ENCODE peak calls at places on chromosome 5, in nine cellular contexts. G is fibroblast of lung, D is Calu3, Q is GM13976, U is cardiac fibroblast, T is left ventricle myocardium inferior, R is progenitor cell of endocrine pancreas, M is natural killer cell, O is GM12865. B is an unnamed sample.

GRCh38 chr5:144122641-144123040 is 47.8 kb downstream of the YIPF5 start:
- DNase-seq in Q (no peak), U (no peak), T (no peak), G (no peak), O (no peak), R (no peak), M (no peak), D (no peak), B (no peak)

GRCh38 chr5:159704160-159704559 is 212.1 kb upstream of the ADRA1B start:
- DNase-seq in D (no peak), O (no peak), U (peak), G (peak), Q (no peak), M (no peak), R (no peak), T (no peak), B (no peak)

GRCh38 chr5:89106479-89106878 is 223.5 kb upstream of the MEF2C start:
- DNase-seq in U (no peak), M (no peak), G (no peak), R (no peak), Q (no peak), O (no peak), D (no peak), T (no peak), B (no peak)

GRCh38 chr5:38827525-38827924 is 18.3 kb upstream of the OSMR start:
- DNase-seq in G (peak), R (no peak), D (no peak), U (peak), T (no peak), O (no peak), M (no peak), Q (no peak), B (no peak)

GRCh38 chr5:67815455-67816391 is 399.8 kb upstream of the PIK3R1 start:
- DNase-seq in U (peak), M (no peak), R (no peak), T (peak), Q (no peak), G (peak), D (peak), O (no peak), B (no peak)

GRCh38 chr5:122156724-122157325 is 27.5 kb downstream of the ZNF474 start:
- DNase-seq in R (no peak), Q (peak), O (peak), M (no peak), D (peak), U (peak), T (no peak), G (peak), B (no peak)

GRCh38 chr5:1188464-1188863 is 12.9 kb upstream of the SLC6A19 start:
- DNase-seq in O (no peak), U (no peak), R (no peak), M (no peak), T (no peak), Q (no peak), D (no peak), G (no peak), B (no peak)

GRCh38 chr5:38535845-38536244 is 20.6 kb downstream of the LIFR start:
- DNase-seq in O (no peak), M (no peak), R (no peak), G (no peak), D (no peak), T (no peak), Q (no peak), U (no peak), B (no peak)

GRCh38 chr5:142700566-142700965 is 14.7 kb upstream of the FGF1 start:
- DNase-seq in G (no peak), O (no peak), R (no peak), D (no peak), M (no peak), U (no peak), T (no peak), Q (no peak), B (no peak)

GRCh38 chr5:17222679-17223078 is 5.2 kb downstream of the BASP1 start:
- DNase-seq in Q (no peak), O (no peak), G (no peak), U (no peak), M (no peak), T (no peak), R (no peak), D (no peak), B (no peak)

GRCh38 chr5:72600401-72600981 is 93.3 kb upstream of the ZNF366 start:
- DNase-seq in O (no peak), M (no peak), U (peak), D (no peak), G (peak), R (no peak), Q (no peak), T (no peak), B (no peak)

GRCh38 chr5:135317286-135317685 is 81.7 kb downstream of the MACROH2A1 start:
- DNase-seq in O (no peak), R (no peak), Q (no peak), M (no peak), G (no peak), T (no peak), D (no peak), U (no peak), B (no peak)

GRCh38 chr5:42842860-42843641 is 31.4 kb upstream of the SELENOP start:
- DNase-seq in U (no peak), R (no peak), T (no peak), Q (no peak), G (no peak), O (no peak), M (no peak), D (no peak), B (no peak)

GRCh38 chr5:10689391-10690081 is 71.5 kb downstream of the DAP start:
- DNase-seq in Q (peak), U (peak), R (no peak), M (no peak), O (peak), T (no peak), G (peak), D (peak), B (peak)

GRCh38 chr5:146877178-146877681 is 1.3 kb downstream of the PPP2R2B start:
- DNase-seq in Q (no peak), M (no peak), O (no peak), D (peak), R (no peak), G (peak), T (no peak), U (no peak), B (peak)

GRCh38 chr5:77852514-77853352 is 76.6 kb upstream of the TBCA start:
- DNase-seq in Q (peak), M (no peak), R (peak), D (no peak), G (peak), T (peak), O (peak), U (peak), B (peak)

GRCh38 chr5:25444697-25445096 is 799.9 kb upstream of the CDH10 start:
- DNase-seq in D (no peak), G (no peak), R (no peak), Q (no peak), T (no peak), U (no peak), M (no peak), O (no peak), B (no peak)

GRCh38 chr5:150181035-150181434 is 8.8 kb upstream of the SLC6A7 start:
- DNase-seq in Q (no peak), G (peak), R (no peak), D (no peak), M (no peak), O (no peak), T (no peak), U (peak), B (no peak)

GRCh38 chr5:1291611-1292080 is 3.2 kb downstream of the TERT start:
- DNase-seq in O (no peak), M (peak), Q (no peak), R (no peak), D (no peak), U (no peak), G (no peak), T (no peak), B (no peak)

DNA sequence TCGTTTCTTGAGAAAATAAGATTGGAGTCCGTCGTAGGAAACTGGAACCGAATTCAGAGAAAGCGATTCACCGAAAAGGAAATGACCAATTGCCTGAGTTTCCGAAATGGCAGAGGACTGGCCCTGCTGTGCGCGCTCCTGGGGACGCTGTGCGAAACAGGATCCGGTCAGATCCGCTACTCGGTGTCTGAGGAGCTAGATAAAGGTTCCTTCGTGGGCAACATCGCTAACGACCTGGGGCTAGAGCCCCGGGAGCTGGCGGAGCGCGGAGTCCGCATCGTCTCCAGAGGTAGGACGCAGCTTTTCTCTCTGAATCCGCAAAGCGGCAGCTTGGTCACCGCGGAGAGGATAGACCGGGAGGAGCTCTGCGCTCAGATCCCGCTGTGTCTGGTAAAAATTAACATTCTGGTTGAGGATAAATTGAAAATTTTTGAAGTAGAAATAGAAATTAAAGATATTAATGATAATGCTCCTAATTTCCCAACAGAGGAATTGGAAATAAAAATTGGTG is 379 bp downstream of the PCDHGA3 start:
- DNase-seq in T (no peak), D (no peak), M (no peak), R (no peak), U (no peak), Q (no peak), G (no peak), O (no peak), B (no peak)
- TF ChIP-seq CTCF in T (no peak), D (no peak), M (no peak), R (no peak), U (no peak), Q (no peak), G (no peak), O (no peak), B (no peak)

DNA sequence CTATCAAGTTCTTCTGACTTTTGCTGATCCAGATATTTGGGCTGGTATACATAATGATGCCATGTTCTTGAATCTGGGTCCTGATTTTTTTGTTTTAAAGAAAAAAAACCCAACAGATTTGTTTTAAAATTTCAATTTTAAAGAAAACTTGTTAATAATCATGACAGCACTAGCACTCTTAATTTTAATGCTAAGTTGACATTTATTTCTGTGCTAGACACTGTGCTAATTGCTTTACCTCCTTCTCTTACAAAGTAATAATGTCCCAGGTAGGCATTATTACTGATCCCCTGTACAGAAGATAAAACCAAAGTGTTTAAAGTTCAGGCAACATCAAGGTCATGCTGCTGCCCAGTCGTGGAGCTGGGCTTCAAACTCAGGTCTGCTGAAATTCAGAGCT is 101.9 kb downstream of the ZNF608 start:
- DNase-seq in Q (no peak), D (no peak), G (no peak), U (no peak), M (no peak), T (no peak), R (no peak), O (no peak), B (no peak)
- TF ChIP-seq CTCF in Q (no peak), D (no peak), G (no peak), U (no peak), M (no peak), T (no peak), R (no peak), O (no peak), B (no peak)

GRCh38 chr5:31996909-31997308 is 177.2 kb downstream of the GOLPH3 start:
- DNase-seq in Q (no peak), M (no peak), O (no peak), T (no peak), D (no peak), U (no peak), R (no peak), G (no peak), B (no peak)

GRCh38 chr5:31995714-31996113 is 178.4 kb downstream of the GOLPH3 start:
- DNase-seq in R (no peak), O (no peak), D (no peak), U (no peak), Q (no peak), G (no peak), T (no peak), M (no peak), B (no peak)

GRCh38 chr5:31992377-31992776 is 181.7 kb downstream of the GOLPH3 start:
- DNase-seq in Q (no peak), O (no peak), U (no peak), M (no peak), T (no peak), R (no peak), G (no peak), D (no peak), B (no peak)

GRCh38 chr5:31993182-31993961 is 180.7 kb downstream of the GOLPH3 start:
- DNase-seq in D (no peak), U (peak), R (no peak), O (peak), G (peak), T (no peak), M (no peak), Q (no peak), B (peak)

GRCh38 chr5:31995011-31995410 is 179.1 kb downstream of the GOLPH3 start:
- DNase-seq in U (no peak), G (no peak), R (no peak), M (no peak), T (no peak), Q (no peak), O (peak), D (no peak), B (peak)
- TF ChIP-seq CTCF in U (no peak), G (no peak), R (no peak), M (no peak), T (no peak), Q (no peak), O (no peak), D (no peak), B (no peak)

GRCh38 chr5:95959964-95960801 is 1.5 kb downstream of the ELL2 start:
- DNase-seq in T (no peak), M (peak), U (peak), G (peak), R (no peak), O (peak), D (peak), Q (no peak), B (no peak)
- TF ChIP-seq CTCF in T (peak), M (no peak), U (no peak), G (peak), R (no peak), O (no peak), D (no peak), Q (no peak), B (no peak)

GRCh38 chr5:60652206-60652605 is 47.8 kb downstream of the DEPDC1B start:
- DNase-seq in D (no peak), O (no peak), G (peak), T (no peak), M (no peak), R (no peak), Q (no peak), U (peak), B (no peak)

GRCh38 chr5:60649288-60649917 is 50.6 kb downstream of the DEPDC1B start:
- DNase-seq in U (peak), D (peak), O (peak), Q (peak), G (peak), T (no peak), M (no peak), R (no peak), B (peak)
- TF ChIP-seq CTCF in U (peak), D (peak), O (peak), Q (peak), G (peak), T (peak), M (peak), R (peak), B (peak)

DNA sequence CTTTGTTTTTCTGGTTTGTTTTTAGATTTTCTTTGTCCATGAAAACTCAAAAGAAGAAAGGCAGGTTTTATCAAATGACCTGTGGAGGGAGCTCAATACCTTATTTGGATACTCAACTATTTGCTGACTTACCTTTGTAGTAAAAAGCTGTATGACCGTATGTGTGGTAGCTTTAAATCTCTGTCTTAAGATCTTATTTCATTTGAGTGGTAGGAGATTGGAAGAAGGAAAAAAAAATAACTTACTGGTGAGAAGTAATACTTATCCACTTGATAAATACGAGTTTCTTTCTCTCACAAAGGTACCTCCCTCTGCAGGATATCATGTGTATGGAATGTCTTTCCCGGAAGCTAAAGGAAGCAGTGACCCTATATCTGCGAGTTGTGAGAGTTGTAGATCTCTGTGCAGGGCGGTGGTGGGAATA is 15.0 kb downstream of the FBXO38 start:
- DNase-seq in R (no peak), G (no peak), U (no peak), M (no peak), O (no peak), D (peak), Q (no peak), T (no peak), B (no peak)
- TF ChIP-seq CTCF in R (peak), G (no peak), U (no peak), M (no peak), O (no peak), D (peak), Q (no peak), T (peak), B (no peak)

GRCh38 chr5:167576126-167576525 is 715.3 kb upstream of the WWC1 start:
- DNase-seq in Q (no peak), D (no peak), O (no peak), G (no peak), R (no peak), U (no peak), M (no peak), T (no peak), B (no peak)
- TF ChIP-seq CTCF in Q (no peak), D (no peak), O (no peak), G (no peak), R (no peak), U (no peak), M (no peak), T (no peak), B (no peak)